ENCODE peak calls at places on chromosome 7, in four cellular contexts. C is left ventricle myocardium inferior; A is activated CD4-positive, alpha-beta T cell treated with anti-CD3 and anti-CD28 coated beads, Interleukin-2, amount 10 ng/mL, durations not matched to agents 7 days and 5 days; S is naive B cell. T is an unnamed sample.

GRCh38 chr7:37201003-37201875 is 247.4 kb downstream of the ELMO1 start:
- DNase-seq in C (peak; percentile 76), S (peak; percentile 6), A (peak; percentile 50), T (peak; percentile 64)

GRCh38 chr7:150745086-150745485 is 7.9 kb downstream of the GIMAP5 start:
- DNase-seq in C (no peak), A (no peak), S (no peak), T (no peak)

GRCh38 chr7:91656486-91657237 is 223.8 kb downstream of the MTERF1 start:
- DNase-seq in A (no peak), C (no peak), S (no peak), T (no peak)

GRCh38 chr7:70322786-70323185 is 724.5 kb downstream of the AUTS2 start:
- DNase-seq in C (no peak), S (no peak), A (no peak), T (no peak)

GRCh38 chr7:27122075-27122910 is 8.3 kb downstream of the HOXA4 start:
- DNase-seq in S (no peak), C (no peak), A (no peak), T (no peak)

GRCh38 chr7:79529214-79529895 is 75.9 kb upstream of the MAGI2 start:
- DNase-seq in S (no peak), A (no peak), C (no peak), T (no peak)

GRCh38 chr7:96013836-96014235 is 241.5 kb downstream of the DYNC1I1 start:
- DNase-seq in S (no peak), A (no peak), C (no peak), T (no peak)

GRCh38 chr7:17362439-17363095 is 64.1 kb downstream of the AHR start:
- DNase-seq in A (no peak), S (no peak), C (no peak), T (no peak)

GRCh38 chr7:131667699-131668098 is 111.3 kb upstream of the PODXL start:
- DNase-seq in C (no peak), A (no peak), S (no peak), T (no peak)

GRCh38 chr7:98250789-98251188 is 1.2 kb downstream of the TECPR1 start:
- DNase-seq in A (peak; percentile 77), C (no peak), S (no peak), T (peak; percentile 78)

GRCh38 chr7:90701021-90701420 is 104.9 kb downstream of the CDK14 start:
- DNase-seq in S (no peak), C (no peak), A (no peak), T (no peak)